ENCODE peak calls at places on chromosomes 5 and 9, in ten cellular contexts. One of them, this sample, is unnamed.

GRCh38 chr5:142428773-142429473 is 104.1 kb upstream of the SPRY4 start:
- DNase-seq in choroid plexus epithelial cell: no peak
- DNase-seq in cardiac fibroblast: no peak
- DNase-seq in spleen: no peak
- DNase-seq in neural crest cell: no peak
- DNase-seq in Calu3: no peak
- DNase-seq in WTC11: no peak
- DNase-seq in fibroblast of mammary gland: no peak
- DNase-seq in psoas muscle: no peak
- DNase-seq in NB4: no peak
- DNase-seq in this sample: no peak

GRCh38 chr9:84121991-84122523 is 141.5 kb downstream of the RMI1 start:
- DNase-seq in choroid plexus epithelial cell: peak
- DNase-seq in spleen: no peak
- DNase-seq in psoas muscle: no peak
- DNase-seq in Calu3: no peak
- DNase-seq in fibroblast of mammary gland: peak
- DNase-seq in NB4: no peak
- DNase-seq in WTC11: no peak
- DNase-seq in cardiac fibroblast: peak
- DNase-seq in neural crest cell: no peak
- DNase-seq in this sample: no peak

GRCh38 chr5:172645271-172645670 is 4.2 kb downstream of the NEURL1B start:
- DNase-seq in choroid plexus epithelial cell: no peak
- DNase-seq in cardiac fibroblast: no peak
- DNase-seq in Calu3: no peak
- DNase-seq in spleen: peak
- DNase-seq in psoas muscle: no peak
- DNase-seq in WTC11: no peak
- DNase-seq in neural crest cell: no peak
- DNase-seq in NB4: no peak
- DNase-seq in fibroblast of mammary gland: no peak
- DNase-seq in this sample: no peak

GRCh38 chr5:39040875-39041274 is 33.3 kb downstream of the RICTOR start:
- DNase-seq in neural crest cell: no peak
- DNase-seq in psoas muscle: peak
- DNase-seq in choroid plexus epithelial cell: no peak
- DNase-seq in Calu3: no peak
- DNase-seq in fibroblast of mammary gland: no peak
- DNase-seq in cardiac fibroblast: no peak
- DNase-seq in WTC11: no peak
- DNase-seq in NB4: no peak
- DNase-seq in spleen: no peak
- DNase-seq in this sample: no peak

GRCh38 chr5:78492216-78492615 is 131.8 kb downstream of the SCAMP1 start:
- DNase-seq in neural crest cell: no peak
- DNase-seq in cardiac fibroblast: no peak
- DNase-seq in spleen: no peak
- DNase-seq in WTC11: no peak
- DNase-seq in fibroblast of mammary gland: no peak
- DNase-seq in Calu3: no peak
- DNase-seq in choroid plexus epithelial cell: no peak
- DNase-seq in psoas muscle: no peak
- DNase-seq in NB4: no peak
- DNase-seq in this sample: no peak

GRCh38 chr9:35852267-35852815 is 17.9 kb downstream of the OR13J1 start:
- DNase-seq in psoas muscle: no peak
- DNase-seq in neural crest cell: no peak
- DNase-seq in spleen: no peak
- DNase-seq in WTC11: no peak
- DNase-seq in fibroblast of mammary gland: no peak
- DNase-seq in NB4: no peak
- DNase-seq in choroid plexus epithelial cell: no peak
- DNase-seq in cardiac fibroblast: no peak
- DNase-seq in Calu3: no peak
- DNase-seq in this sample: no peak

GRCh38 chr5:62650197-62650596 is 71.6 kb downstream of the LRRC70 start:
- DNase-seq in NB4: no peak
- DNase-seq in neural crest cell: no peak
- DNase-seq in WTC11: no peak
- DNase-seq in spleen: no peak
- DNase-seq in fibroblast of mammary gland: no peak
- DNase-seq in choroid plexus epithelial cell: no peak
- DNase-seq in Calu3: no peak
- DNase-seq in psoas muscle: no peak
- DNase-seq in cardiac fibroblast: no peak
- DNase-seq in this sample: no peak

GRCh38 chr5:56450766-56451165 is 217.6 kb upstream of the ANKRD55 start:
- DNase-seq in fibroblast of mammary gland: no peak
- DNase-seq in NB4: no peak
- DNase-seq in Calu3: no peak
- DNase-seq in psoas muscle: no peak
- DNase-seq in spleen: no peak
- DNase-seq in neural crest cell: no peak
- DNase-seq in cardiac fibroblast: no peak
- DNase-seq in choroid plexus epithelial cell: no peak
- DNase-seq in WTC11: no peak
- DNase-seq in this sample: no peak

GRCh38 chr9:128103589-128103962 is 24.0 kb downstream of the PTGES2 start:
- DNase-seq in choroid plexus epithelial cell: no peak
- DNase-seq in neural crest cell: no peak
- DNase-seq in Calu3: no peak
- DNase-seq in fibroblast of mammary gland: no peak
- DNase-seq in NB4: no peak
- DNase-seq in spleen: peak
- DNase-seq in WTC11: no peak
- DNase-seq in psoas muscle: no peak
- DNase-seq in cardiac fibroblast: no peak
- DNase-seq in this sample: no peak
- TF ChIP-seq CTCF in choroid plexus epithelial cell: peak
- TF ChIP-seq CTCF in neural crest cell: peak
- TF ChIP-seq CTCF in Calu3: no peak
- TF ChIP-seq CTCF in fibroblast of mammary gland: no peak
- TF ChIP-seq CTCF in NB4: no peak
- TF ChIP-seq CTCF in spleen: peak
- TF ChIP-seq CTCF in WTC11: peak
- TF ChIP-seq CTCF in psoas muscle: no peak
- TF ChIP-seq CTCF in cardiac fibroblast: no peak
- TF ChIP-seq CTCF in this sample: no peak

GRCh38 chr9:34374339-34374738 is 2.4 kb downstream of the MYORG start:
- DNase-seq in NB4: no peak
- DNase-seq in Calu3: no peak
- DNase-seq in spleen: no peak
- DNase-seq in cardiac fibroblast: no peak
- DNase-seq in choroid plexus epithelial cell: no peak
- DNase-seq in WTC11: no peak
- DNase-seq in neural crest cell: no peak
- DNase-seq in psoas muscle: no peak
- DNase-seq in fibroblast of mammary gland: no peak
- DNase-seq in this sample: no peak

GRCh38 chr9:34377402-34377741 is 674 bp upstream of the MYORG start:
- DNase-seq in spleen: peak
- DNase-seq in WTC11: peak
- DNase-seq in psoas muscle: peak
- DNase-seq in fibroblast of mammary gland: no peak
- DNase-seq in NB4: peak
- DNase-seq in cardiac fibroblast: no peak
- DNase-seq in Calu3: peak
- DNase-seq in choroid plexus epithelial cell: peak
- DNase-seq in neural crest cell: no peak
- DNase-seq in this sample: no peak

GRCh38 chr9:34376596-34377401 is at the start of gene MYORG:
- DNase-seq in WTC11: peak
- DNase-seq in spleen: peak
- DNase-seq in NB4: peak
- DNase-seq in neural crest cell: peak
- DNase-seq in cardiac fibroblast: peak
- DNase-seq in fibroblast of mammary gland: peak
- DNase-seq in Calu3: peak
- DNase-seq in psoas muscle: peak
- DNase-seq in choroid plexus epithelial cell: peak
- DNase-seq in this sample: peak

GRCh38 chr9:34374905-34375552 is 1.7 kb downstream of the MYORG start:
- DNase-seq in choroid plexus epithelial cell: no peak
- DNase-seq in spleen: no peak
- DNase-seq in Calu3: peak
- DNase-seq in fibroblast of mammary gland: no peak
- DNase-seq in neural crest cell: no peak
- DNase-seq in WTC11: peak
- DNase-seq in NB4: peak
- DNase-seq in psoas muscle: no peak
- DNase-seq in cardiac fibroblast: no peak
- DNase-seq in this sample: no peak

GRCh38 chr9:34375901-34376595 is 650 bp downstream of the MYORG start:
- DNase-seq in spleen: peak
- DNase-seq in neural crest cell: no peak
- DNase-seq in WTC11: peak
- DNase-seq in psoas muscle: peak
- DNase-seq in NB4: peak
- DNase-seq in Calu3: peak
- DNase-seq in cardiac fibroblast: no peak
- DNase-seq in fibroblast of mammary gland: peak
- DNase-seq in choroid plexus epithelial cell: peak
- DNase-seq in this sample: peak
- TF ChIP-seq CTCF in spleen: peak
- TF ChIP-seq CTCF in neural crest cell: peak
- TF ChIP-seq CTCF in WTC11: no peak
- TF ChIP-seq CTCF in psoas muscle: peak
- TF ChIP-seq CTCF in NB4: peak
- TF ChIP-seq CTCF in Calu3: no peak
- TF ChIP-seq CTCF in cardiac fibroblast: no peak
- TF ChIP-seq CTCF in fibroblast of mammary gland: no peak
- TF ChIP-seq CTCF in choroid plexus epithelial cell: peak
- TF ChIP-seq CTCF in this sample: no peak

GRCh38 chr9:88072831-88073365 is 65.4 kb downstream of the SPATA31C2 start:
- DNase-seq in WTC11: no peak
- DNase-seq in Calu3: no peak
- DNase-seq in choroid plexus epithelial cell: no peak
- DNase-seq in neural crest cell: no peak
- DNase-seq in spleen: no peak
- DNase-seq in fibroblast of mammary gland: no peak
- DNase-seq in NB4: no peak
- DNase-seq in psoas muscle: no peak
- DNase-seq in cardiac fibroblast: no peak
- DNase-seq in this sample: no peak

GRCh38 chr9:88077071-88077617 is 61.1 kb downstream of the SPATA31C2 start:
- DNase-seq in spleen: no peak
- DNase-seq in fibroblast of mammary gland: no peak
- DNase-seq in neural crest cell: no peak
- DNase-seq in Calu3: no peak
- DNase-seq in cardiac fibroblast: no peak
- DNase-seq in psoas muscle: no peak
- DNase-seq in NB4: no peak
- DNase-seq in WTC11: no peak
- DNase-seq in choroid plexus epithelial cell: peak
- DNase-seq in this sample: no peak

GRCh38 chr9:88076286-88077070 is 61.8 kb downstream of the SPATA31C2 start:
- DNase-seq in WTC11: peak
- DNase-seq in choroid plexus epithelial cell: peak
- DNase-seq in Calu3: peak
- DNase-seq in neural crest cell: peak
- DNase-seq in spleen: peak
- DNase-seq in fibroblast of mammary gland: peak
- DNase-seq in NB4: peak
- DNase-seq in cardiac fibroblast: peak
- DNase-seq in psoas muscle: peak
- DNase-seq in this sample: peak

GRCh38 chr9:88074931-88075330 is 63.3 kb downstream of the SPATA31C2 start:
- DNase-seq in psoas muscle: no peak
- DNase-seq in NB4: no peak
- DNase-seq in Calu3: no peak
- DNase-seq in fibroblast of mammary gland: no peak
- DNase-seq in WTC11: no peak
- DNase-seq in spleen: no peak
- DNase-seq in cardiac fibroblast: no peak
- DNase-seq in neural crest cell: no peak
- DNase-seq in choroid plexus epithelial cell: no peak
- DNase-seq in this sample: no peak

GRCh38 chr9:88075966-88076285 is 62.3 kb downstream of the SPATA31C2 start:
- DNase-seq in WTC11: no peak
- DNase-seq in choroid plexus epithelial cell: peak
- DNase-seq in cardiac fibroblast: no peak
- DNase-seq in NB4: no peak
- DNase-seq in Calu3: no peak
- DNase-seq in fibroblast of mammary gland: no peak
- DNase-seq in psoas muscle: no peak
- DNase-seq in neural crest cell: no peak
- DNase-seq in spleen: no peak
- DNase-seq in this sample: no peak
- TF ChIP-seq CTCF in WTC11: no peak
- TF ChIP-seq CTCF in choroid plexus epithelial cell: peak
- TF ChIP-seq CTCF in cardiac fibroblast: peak
- TF ChIP-seq CTCF in NB4: no peak
- TF ChIP-seq CTCF in Calu3: no peak
- TF ChIP-seq CTCF in fibroblast of mammary gland: no peak
- TF ChIP-seq CTCF in psoas muscle: no peak
- TF ChIP-seq CTCF in neural crest cell: no peak
- TF ChIP-seq CTCF in spleen: no peak
- TF ChIP-seq CTCF in this sample: no peak

DNA sequence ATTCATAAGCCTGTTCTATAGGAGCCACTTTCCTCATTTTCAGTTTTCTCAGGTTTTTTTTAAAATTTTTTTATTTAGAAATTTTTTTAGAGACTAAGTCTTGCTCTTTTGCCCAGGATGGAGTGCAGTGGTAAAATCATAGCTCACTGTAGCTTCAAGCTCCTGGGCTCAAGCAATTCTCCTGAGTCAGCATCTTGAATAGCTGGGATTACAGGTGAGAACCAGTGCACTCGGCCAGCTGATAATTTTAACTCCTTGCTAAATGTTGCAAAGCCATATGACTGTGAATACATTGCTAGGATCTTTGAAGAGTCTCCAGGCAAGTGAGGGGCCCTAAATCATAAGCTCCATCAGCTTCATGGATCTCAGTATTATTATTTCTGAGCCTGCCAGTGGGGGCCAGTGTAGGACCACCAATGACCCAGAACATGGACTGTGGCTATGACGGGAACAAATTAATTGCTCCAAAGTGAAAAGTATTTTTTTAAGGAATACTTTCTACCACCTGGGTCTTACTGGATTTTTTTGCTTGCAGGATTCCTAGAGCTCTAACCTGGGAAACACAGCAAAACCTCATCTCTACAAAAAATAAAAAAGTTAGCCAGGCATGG is 5.7 kb upstream of the GAPVD1 start:
- DNase-seq in neural crest cell: no peak
- DNase-seq in spleen: no peak
- DNase-seq in Calu3: peak
- DNase-seq in fibroblast of mammary gland: no peak
- DNase-seq in psoas muscle: no peak
- DNase-seq in WTC11: peak
- DNase-seq in cardiac fibroblast: peak
- DNase-seq in NB4: peak
- DNase-seq in choroid plexus epithelial cell: peak
- DNase-seq in this sample: peak
- TF ChIP-seq CTCF in neural crest cell: peak
- TF ChIP-seq CTCF in spleen: no peak
- TF ChIP-seq CTCF in Calu3: no peak
- TF ChIP-seq CTCF in fibroblast of mammary gland: peak
- TF ChIP-seq CTCF in psoas muscle: peak
- TF ChIP-seq CTCF in WTC11: no peak
- TF ChIP-seq CTCF in cardiac fibroblast: peak
- TF ChIP-seq CTCF in NB4: no peak
- TF ChIP-seq CTCF in choroid plexus epithelial cell: peak
- TF ChIP-seq CTCF in this sample: no peak

GRCh38 chr5:175617447-175617846 is 40.4 kb upstream of the HRH2 start:
- DNase-seq in fibroblast of mammary gland: no peak
- DNase-seq in Calu3: no peak
- DNase-seq in spleen: no peak
- DNase-seq in psoas muscle: no peak
- DNase-seq in choroid plexus epithelial cell: no peak
- DNase-seq in WTC11: peak
- DNase-seq in neural crest cell: no peak
- DNase-seq in NB4: no peak
- DNase-seq in cardiac fibroblast: no peak
- DNase-seq in this sample: no peak
- TF ChIP-seq CTCF in fibroblast of mammary gland: no peak
- TF ChIP-seq CTCF in Calu3: no peak
- TF ChIP-seq CTCF in spleen: peak
- TF ChIP-seq CTCF in psoas muscle: no peak
- TF ChIP-seq CTCF in choroid plexus epithelial cell: no peak
- TF ChIP-seq CTCF in WTC11: no peak
- TF ChIP-seq CTCF in neural crest cell: no peak
- TF ChIP-seq CTCF in NB4: peak
- TF ChIP-seq CTCF in cardiac fibroblast: no peak
- TF ChIP-seq CTCF in this sample: no peak

This sample was measured in endothelial cell.